ENCODE peak calls at places on chromosomes 1 and 21, in five cellular contexts. One of them, this sample, is unnamed.

GRCh38 chr21:34336756-34337391 is 26.9 kb upstream of the KCNE2 start:
- DNase-seq in GDM1: no peak
- DNase-seq in iris pigment epithelial cell: peak; percentile 90
- DNase-seq in activated CD4-positive, CD25-positive, alpha-beta regulatory T cell: no peak
- DNase-seq in NCI-H2029 treated with DMSO at 0.1 percent for 48 hours: no peak
- DNase-seq in this sample: no peak

GRCh38 chr1:75855010-75855409 is 58.3 kb downstream of the MSH4 start:
- DNase-seq in GDM1: no peak
- DNase-seq in iris pigment epithelial cell: peak; percentile 88
- DNase-seq in NCI-H2029 treated with DMSO at 0.1 percent for 48 hours: no peak
- DNase-seq in activated CD4-positive, CD25-positive, alpha-beta regulatory T cell: no peak
- DNase-seq in this sample: peak; percentile 26

GRCh38 chr1:201970334-201971159 is 11.9 kb upstream of the RNPEP start:
- DNase-seq in NCI-H2029 treated with DMSO at 0.1 percent for 48 hours: no peak
- DNase-seq in activated CD4-positive, CD25-positive, alpha-beta regulatory T cell: no peak
- DNase-seq in iris pigment epithelial cell: peak; percentile 41
- DNase-seq in GDM1: no peak
- DNase-seq in this sample: peak; percentile 61

GRCh38 chr1:201463071-201463552 is 5.9 kb downstream of the PHLDA3 start:
- DNase-seq in activated CD4-positive, CD25-positive, alpha-beta regulatory T cell: no peak
- DNase-seq in GDM1: no peak
- DNase-seq in NCI-H2029 treated with DMSO at 0.1 percent for 48 hours: no peak
- DNase-seq in iris pigment epithelial cell: no peak
- DNase-seq in this sample: no peak

GRCh38 chr1:39779137-39779536 is 8.0 kb upstream of the OXCT2 start:
- DNase-seq in GDM1: no peak
- DNase-seq in NCI-H2029 treated with DMSO at 0.1 percent for 48 hours: no peak
- DNase-seq in iris pigment epithelial cell: no peak
- DNase-seq in activated CD4-positive, CD25-positive, alpha-beta regulatory T cell: no peak
- DNase-seq in this sample: no peak

GRCh38 chr1:245332513-245332912 is 177.7 kb downstream of the KIF26B start:
- DNase-seq in activated CD4-positive, CD25-positive, alpha-beta regulatory T cell: no peak
- DNase-seq in NCI-H2029 treated with DMSO at 0.1 percent for 48 hours: no peak
- DNase-seq in GDM1: no peak
- DNase-seq in iris pigment epithelial cell: no peak
- DNase-seq in this sample: no peak

GRCh38 chr1:115613767-115614166 is 28.0 kb upstream of the VANGL1 start:
- DNase-seq in GDM1: no peak
- DNase-seq in activated CD4-positive, CD25-positive, alpha-beta regulatory T cell: no peak
- DNase-seq in iris pigment epithelial cell: no peak
- DNase-seq in NCI-H2029 treated with DMSO at 0.1 percent for 48 hours: no peak
- DNase-seq in this sample: no peak

GRCh38 chr1:165842363-165843129 is 15.1 kb downstream of the UCK2 start:
- DNase-seq in iris pigment epithelial cell: peak; percentile 37
- DNase-seq in GDM1: no peak
- DNase-seq in activated CD4-positive, CD25-positive, alpha-beta regulatory T cell: no peak
- DNase-seq in NCI-H2029 treated with DMSO at 0.1 percent for 48 hours: no peak
- DNase-seq in this sample: peak; percentile 30

GRCh38 chr1:1179339-1179982 is 5.8 kb downstream of the TTLL10 start:
- DNase-seq in activated CD4-positive, CD25-positive, alpha-beta regulatory T cell: no peak
- DNase-seq in GDM1: no peak
- DNase-seq in NCI-H2029 treated with DMSO at 0.1 percent for 48 hours: no peak
- DNase-seq in iris pigment epithelial cell: no peak
- DNase-seq in this sample: no peak

GRCh38 chr1:174912243-174912642 is 87.5 kb upstream of the CACYBP start:
- DNase-seq in GDM1: no peak
- DNase-seq in activated CD4-positive, CD25-positive, alpha-beta regulatory T cell: no peak
- DNase-seq in iris pigment epithelial cell: no peak
- DNase-seq in NCI-H2029 treated with DMSO at 0.1 percent for 48 hours: no peak
- DNase-seq in this sample: no peak

GRCh38 chr1:55773189-55773940 is 558.2 kb upstream of the USP24 start:
- DNase-seq in GDM1: no peak
- DNase-seq in iris pigment epithelial cell: no peak
- DNase-seq in NCI-H2029 treated with DMSO at 0.1 percent for 48 hours: no peak
- DNase-seq in activated CD4-positive, CD25-positive, alpha-beta regulatory T cell: no peak
- DNase-seq in this sample: no peak

GRCh38 chr1:209162651-209163050 is 420.9 kb upstream of the CAMK1G start:
- DNase-seq in GDM1: no peak
- DNase-seq in NCI-H2029 treated with DMSO at 0.1 percent for 48 hours: no peak
- DNase-seq in iris pigment epithelial cell: no peak
- DNase-seq in activated CD4-positive, CD25-positive, alpha-beta regulatory T cell: no peak
- DNase-seq in this sample: no peak

GRCh38 chr1:21597754-21598153 is 71.4 kb downstream of the RAP1GAP start:
- DNase-seq in NCI-H2029 treated with DMSO at 0.1 percent for 48 hours: no peak
- DNase-seq in activated CD4-positive, CD25-positive, alpha-beta regulatory T cell: no peak
- DNase-seq in iris pigment epithelial cell: no peak
- DNase-seq in GDM1: no peak
- DNase-seq in this sample: no peak